ENCODE peak calls at places on chromosomes 4 and X, in four cellular contexts. One of them, this sample, is unnamed.

GRCh38 chrX:113510586-113510985 is 670.0 kb upstream of the AMOT start:
- DNase-seq in activated CD4-positive, alpha-beta memory T cell treated with anti-CD3 and anti-CD28 coated beads, Interleukin-2, amount 10 ng/mL, durations not matched to agents 7 days and 5 days: no peak
- DNase-seq in CD8-positive, alpha-beta memory T cell: no peak
- DNase-seq in OCI-M1: no peak
- DNase-seq in this sample: no peak

GRCh38 chr4:98232202-98232601 is 29.0 kb upstream of the RAP1GDS1 start:
- DNase-seq in CD8-positive, alpha-beta memory T cell: no peak
- DNase-seq in OCI-M1: peak; percentile 94
- DNase-seq in activated CD4-positive, alpha-beta memory T cell treated with anti-CD3 and anti-CD28 coated beads, Interleukin-2, amount 10 ng/mL, durations not matched to agents 7 days and 5 days: no peak
- DNase-seq in this sample: peak; percentile 85

GRCh38 chr4:70591955-70592582 is at the start of gene AMBN:
- DNase-seq in activated CD4-positive, alpha-beta memory T cell treated with anti-CD3 and anti-CD28 coated beads, Interleukin-2, amount 10 ng/mL, durations not matched to agents 7 days and 5 days: no peak
- DNase-seq in CD8-positive, alpha-beta memory T cell: no peak
- DNase-seq in OCI-M1: no peak
- DNase-seq in this sample: no peak

GRCh38 chrX:134551365-134552095 is 91.6 kb downstream of the HPRT1 start:
- DNase-seq in activated CD4-positive, alpha-beta memory T cell treated with anti-CD3 and anti-CD28 coated beads, Interleukin-2, amount 10 ng/mL, durations not matched to agents 7 days and 5 days: no peak
- DNase-seq in CD8-positive, alpha-beta memory T cell: no peak
- DNase-seq in OCI-M1: no peak
- DNase-seq in this sample: no peak

GRCh38 chr4:37454263-37454800 is 209.8 kb downstream of the NWD2 start:
- DNase-seq in OCI-M1: no peak
- DNase-seq in CD8-positive, alpha-beta memory T cell: no peak
- DNase-seq in activated CD4-positive, alpha-beta memory T cell treated with anti-CD3 and anti-CD28 coated beads, Interleukin-2, amount 10 ng/mL, durations not matched to agents 7 days and 5 days: no peak
- DNase-seq in this sample: no peak

GRCh38 chr4:124262211-124263179 is 450.0 kb downstream of the ANKRD50 start:
- DNase-seq in OCI-M1: peak; percentile 87
- DNase-seq in CD8-positive, alpha-beta memory T cell: peak; percentile 2
- DNase-seq in activated CD4-positive, alpha-beta memory T cell treated with anti-CD3 and anti-CD28 coated beads, Interleukin-2, amount 10 ng/mL, durations not matched to agents 7 days and 5 days: peak; percentile 30
- DNase-seq in this sample: peak; percentile 67

GRCh38 chr4:94168321-94168720 is 39.3 kb upstream of the SMARCAD1 start:
- DNase-seq in OCI-M1: no peak
- DNase-seq in activated CD4-positive, alpha-beta memory T cell treated with anti-CD3 and anti-CD28 coated beads, Interleukin-2, amount 10 ng/mL, durations not matched to agents 7 days and 5 days: no peak
- DNase-seq in CD8-positive, alpha-beta memory T cell: no peak
- DNase-seq in this sample: no peak

GRCh38 chrX:119042040-119042439 is 30.8 kb upstream of the CT47C1 start:
- DNase-seq in OCI-M1: no peak
- DNase-seq in activated CD4-positive, alpha-beta memory T cell treated with anti-CD3 and anti-CD28 coated beads, Interleukin-2, amount 10 ng/mL, durations not matched to agents 7 days and 5 days: no peak
- DNase-seq in CD8-positive, alpha-beta memory T cell: no peak
- DNase-seq in this sample: no peak

GRCh38 chr4:40908297-40908696 is 158.5 kb downstream of the NSUN7 start:
- DNase-seq in CD8-positive, alpha-beta memory T cell: no peak
- DNase-seq in OCI-M1: no peak
- DNase-seq in activated CD4-positive, alpha-beta memory T cell treated with anti-CD3 and anti-CD28 coated beads, Interleukin-2, amount 10 ng/mL, durations not matched to agents 7 days and 5 days: no peak
- DNase-seq in this sample: no peak

GRCh38 chr4:610411-611261 is 14.7 kb upstream of the PDE6B start:
- DNase-seq in CD8-positive, alpha-beta memory T cell: no peak
- DNase-seq in OCI-M1: no peak
- DNase-seq in activated CD4-positive, alpha-beta memory T cell treated with anti-CD3 and anti-CD28 coated beads, Interleukin-2, amount 10 ng/mL, durations not matched to agents 7 days and 5 days: no peak
- DNase-seq in this sample: no peak

GRCh38 chrX:49309401-49309981 is 6.0 kb downstream of the GAGE10 start:
- DNase-seq in OCI-M1: peak; percentile 69
- DNase-seq in activated CD4-positive, alpha-beta memory T cell treated with anti-CD3 and anti-CD28 coated beads, Interleukin-2, amount 10 ng/mL, durations not matched to agents 7 days and 5 days: no peak
- DNase-seq in CD8-positive, alpha-beta memory T cell: peak; percentile 33
- DNase-seq in this sample: no peak

GRCh38 chrX:153476628-153477027 is 6.3 kb upstream of the HAUS7 start:
- DNase-seq in activated CD4-positive, alpha-beta memory T cell treated with anti-CD3 and anti-CD28 coated beads, Interleukin-2, amount 10 ng/mL, durations not matched to agents 7 days and 5 days: no peak
- DNase-seq in CD8-positive, alpha-beta memory T cell: no peak
- DNase-seq in OCI-M1: no peak
- DNase-seq in this sample: no peak

GRCh38 chr4:69707807-69708206 is 52.6 kb downstream of the SULT1B1 start:
- DNase-seq in activated CD4-positive, alpha-beta memory T cell treated with anti-CD3 and anti-CD28 coated beads, Interleukin-2, amount 10 ng/mL, durations not matched to agents 7 days and 5 days: no peak
- DNase-seq in OCI-M1: no peak
- DNase-seq in CD8-positive, alpha-beta memory T cell: no peak
- DNase-seq in this sample: no peak

GRCh38 chr4:110543577-110543976 is 67.6 kb downstream of the ENPEP start:
- DNase-seq in OCI-M1: no peak
- DNase-seq in activated CD4-positive, alpha-beta memory T cell treated with anti-CD3 and anti-CD28 coated beads, Interleukin-2, amount 10 ng/mL, durations not matched to agents 7 days and 5 days: no peak
- DNase-seq in CD8-positive, alpha-beta memory T cell: no peak
- DNase-seq in this sample: no peak

GRCh38 chr4:62814510-62815047 is 1594.7 kb downstream of the TECRL start:
- DNase-seq in OCI-M1: peak; percentile 93
- DNase-seq in activated CD4-positive, alpha-beta memory T cell treated with anti-CD3 and anti-CD28 coated beads, Interleukin-2, amount 10 ng/mL, durations not matched to agents 7 days and 5 days: no peak
- DNase-seq in CD8-positive, alpha-beta memory T cell: no peak
- DNase-seq in this sample: no peak

GRCh38 chr4:1760521-1761001 is 32.5 kb upstream of the FGFR3 start:
- DNase-seq in OCI-M1: no peak
- DNase-seq in CD8-positive, alpha-beta memory T cell: no peak
- DNase-seq in activated CD4-positive, alpha-beta memory T cell treated with anti-CD3 and anti-CD28 coated beads, Interleukin-2, amount 10 ng/mL, durations not matched to agents 7 days and 5 days: no peak
- DNase-seq in this sample: no peak

GRCh38 chrX:31334997-31335396 is 263.2 kb upstream of the FTHL17 start:
- DNase-seq in CD8-positive, alpha-beta memory T cell: no peak
- DNase-seq in activated CD4-positive, alpha-beta memory T cell treated with anti-CD3 and anti-CD28 coated beads, Interleukin-2, amount 10 ng/mL, durations not matched to agents 7 days and 5 days: no peak
- DNase-seq in OCI-M1: no peak
- DNase-seq in this sample: no peak

GRCh38 chr4:15736514-15737050 is 33.7 kb downstream of the BST1 start:
- DNase-seq in activated CD4-positive, alpha-beta memory T cell treated with anti-CD3 and anti-CD28 coated beads, Interleukin-2, amount 10 ng/mL, durations not matched to agents 7 days and 5 days: no peak
- DNase-seq in CD8-positive, alpha-beta memory T cell: no peak
- DNase-seq in OCI-M1: no peak
- DNase-seq in this sample: no peak